ENCODE peak calls at places on chromosomes 5 and 9, in seven cellular contexts. One of them, this sample, is unnamed.
A peak's percentile ranks its signal among the peaks of the same experiment; 100 is the strongest.

GRCh38 chr9:11701706-11702105 is 991.5 kb upstream of the TYRP1 start:
- DNase-seq in fibroblast of villous mesenchyme: no peak
- DNase-seq in RWPE1: no peak
- DNase-seq in AG09319: no peak
- DNase-seq in left ventricle myocardium inferior: no peak
- DNase-seq in neural crest cell: no peak
- DNase-seq in nephron progenitor cell: no peak
- DNase-seq in this sample: no peak

GRCh38 chr9:104774831-104775573 is 11.1 kb downstream of the NIPSNAP3B start:
- DNase-seq in AG09319: no peak
- DNase-seq in neural crest cell: no peak
- DNase-seq in fibroblast of villous mesenchyme: peak; percentile 26
- DNase-seq in left ventricle myocardium inferior: no peak
- DNase-seq in RWPE1: no peak
- DNase-seq in nephron progenitor cell: no peak
- DNase-seq in this sample: peak; percentile 80

GRCh38 chr5:149005077-149005892 is 57.6 kb downstream of the SH3TC2 start:
- DNase-seq in left ventricle myocardium inferior: no peak
- DNase-seq in fibroblast of villous mesenchyme: peak; percentile 71
- DNase-seq in neural crest cell: no peak
- DNase-seq in nephron progenitor cell: no peak
- DNase-seq in AG09319: peak; percentile 58
- DNase-seq in RWPE1: no peak
- DNase-seq in this sample: no peak

GRCh38 chr5:150514708-150515211 is 6.8 kb downstream of the NDST1 start:
- DNase-seq in neural crest cell: no peak
- DNase-seq in RWPE1: peak; percentile 61
- DNase-seq in left ventricle myocardium inferior: no peak
- DNase-seq in nephron progenitor cell: no peak
- DNase-seq in fibroblast of villous mesenchyme: no peak
- DNase-seq in AG09319: no peak
- DNase-seq in this sample: no peak

GRCh38 chr5:1175015-1175414 is 26.4 kb upstream of the SLC6A19 start:
- DNase-seq in AG09319: no peak
- DNase-seq in RWPE1: no peak
- DNase-seq in left ventricle myocardium inferior: peak; percentile 4
- DNase-seq in nephron progenitor cell: no peak
- DNase-seq in neural crest cell: no peak
- DNase-seq in fibroblast of villous mesenchyme: no peak
- DNase-seq in this sample: no peak

GRCh38 chr9:133171161-133171955 is 7.6 kb upstream of the GBGT1 start:
- DNase-seq in AG09319: no peak
- DNase-seq in fibroblast of villous mesenchyme: no peak
- DNase-seq in left ventricle myocardium inferior: no peak
- DNase-seq in neural crest cell: no peak
- DNase-seq in RWPE1: no peak
- DNase-seq in nephron progenitor cell: no peak
- DNase-seq in this sample: no peak

GRCh38 chr5:64615895-64616294 is 74.4 kb upstream of the SHISAL2B start:
- DNase-seq in fibroblast of villous mesenchyme: no peak
- DNase-seq in neural crest cell: no peak
- DNase-seq in left ventricle myocardium inferior: no peak
- DNase-seq in AG09319: no peak
- DNase-seq in RWPE1: no peak
- DNase-seq in nephron progenitor cell: no peak
- DNase-seq in this sample: no peak

GRCh38 chr9:117656007-117656406 is 48.2 kb upstream of the TLR4 start:
- DNase-seq in AG09319: no peak
- DNase-seq in fibroblast of villous mesenchyme: no peak
- DNase-seq in left ventricle myocardium inferior: no peak
- DNase-seq in nephron progenitor cell: no peak
- DNase-seq in RWPE1: no peak
- DNase-seq in neural crest cell: no peak
- DNase-seq in this sample: no peak

GRCh38 chr5:150325426-150325825 is 22.7 kb upstream of the ARSI start:
- DNase-seq in AG09319: no peak
- DNase-seq in RWPE1: no peak
- DNase-seq in neural crest cell: no peak
- DNase-seq in fibroblast of villous mesenchyme: no peak
- DNase-seq in left ventricle myocardium inferior: no peak
- DNase-seq in nephron progenitor cell: no peak
- DNase-seq in this sample: no peak

GRCh38 chr9:22813520-22813919 is 366.9 kb downstream of the DMRTA1 start:
- DNase-seq in left ventricle myocardium inferior: no peak
- DNase-seq in RWPE1: no peak
- DNase-seq in fibroblast of villous mesenchyme: no peak
- DNase-seq in neural crest cell: no peak
- DNase-seq in AG09319: peak; percentile 4
- DNase-seq in nephron progenitor cell: no peak
- DNase-seq in this sample: peak; percentile 21

GRCh38 chr5:92421937-92422336 is 1038.8 kb upstream of the ARRDC3 start:
- DNase-seq in left ventricle myocardium inferior: no peak
- DNase-seq in nephron progenitor cell: no peak
- DNase-seq in neural crest cell: no peak
- DNase-seq in RWPE1: no peak
- DNase-seq in AG09319: no peak
- DNase-seq in fibroblast of villous mesenchyme: no peak
- DNase-seq in this sample: no peak

GRCh38 chr5:14463629-14464028 is 118.0 kb upstream of the OTULINL start:
- DNase-seq in neural crest cell: no peak
- DNase-seq in left ventricle myocardium inferior: no peak
- DNase-seq in RWPE1: peak; percentile 77
- DNase-seq in nephron progenitor cell: no peak
- DNase-seq in AG09319: no peak
- DNase-seq in fibroblast of villous mesenchyme: peak; percentile 93
- DNase-seq in this sample: no peak

GRCh38 chr5:1926071-1926440 is 43.3 kb upstream of the IRX4 start:
- DNase-seq in left ventricle myocardium inferior: no peak
- DNase-seq in RWPE1: no peak
- DNase-seq in neural crest cell: no peak
- DNase-seq in nephron progenitor cell: no peak
- DNase-seq in fibroblast of villous mesenchyme: no peak
- DNase-seq in AG09319: no peak
- DNase-seq in this sample: no peak

GRCh38 chr9:12838546-12838945 is 63.7 kb downstream of the LURAP1L start:
- DNase-seq in left ventricle myocardium inferior: no peak
- DNase-seq in nephron progenitor cell: no peak
- DNase-seq in neural crest cell: no peak
- DNase-seq in fibroblast of villous mesenchyme: peak; percentile 28
- DNase-seq in RWPE1: no peak
- DNase-seq in AG09319: no peak
- DNase-seq in this sample: no peak

GRCh38 chr5:80152778-80153177 is 103.1 kb downstream of the SERINC5 start:
- DNase-seq in nephron progenitor cell: no peak
- DNase-seq in neural crest cell: no peak
- DNase-seq in AG09319: no peak
- DNase-seq in RWPE1: no peak
- DNase-seq in fibroblast of villous mesenchyme: no peak
- DNase-seq in left ventricle myocardium inferior: no peak
- DNase-seq in this sample: no peak

GRCh38 chr9:115393976-115394775 is 276.2 kb upstream of the TNC start:
- DNase-seq in RWPE1: peak; percentile 64
- DNase-seq in left ventricle myocardium inferior: no peak
- DNase-seq in neural crest cell: no peak
- DNase-seq in AG09319: no peak
- DNase-seq in fibroblast of villous mesenchyme: no peak
- DNase-seq in nephron progenitor cell: no peak
- DNase-seq in this sample: no peak

GRCh38 chr5:37776826-37777225 is 63.0 kb downstream of the GDNF start:
- DNase-seq in neural crest cell: no peak
- DNase-seq in AG09319: peak; percentile 80
- DNase-seq in RWPE1: no peak
- DNase-seq in nephron progenitor cell: no peak
- DNase-seq in fibroblast of villous mesenchyme: peak; percentile 91
- DNase-seq in left ventricle myocardium inferior: no peak
- DNase-seq in this sample: no peak

GRCh38 chr5:122259995-122260394 is 52.0 kb upstream of the SNCAIP start:
- DNase-seq in left ventricle myocardium inferior: no peak
- DNase-seq in RWPE1: peak; percentile 33
- DNase-seq in AG09319: peak; percentile 7
- DNase-seq in fibroblast of villous mesenchyme: peak; percentile 92
- DNase-seq in neural crest cell: no peak
- DNase-seq in nephron progenitor cell: no peak
- DNase-seq in this sample: no peak

GRCh38 chr9:28093141-28093540 is 519.9 kb upstream of the C9orf72 start:
- DNase-seq in nephron progenitor cell: no peak
- DNase-seq in RWPE1: no peak
- DNase-seq in fibroblast of villous mesenchyme: no peak
- DNase-seq in neural crest cell: no peak
- DNase-seq in left ventricle myocardium inferior: no peak
- DNase-seq in AG09319: no peak
- DNase-seq in this sample: no peak

GRCh38 chr5:136891601-136892000 is 526.3 kb upstream of the TRPC7 start:
- DNase-seq in AG09319: no peak
- DNase-seq in left ventricle myocardium inferior: no peak
- DNase-seq in fibroblast of villous mesenchyme: no peak
- DNase-seq in RWPE1: no peak
- DNase-seq in nephron progenitor cell: no peak
- DNase-seq in neural crest cell: no peak
- DNase-seq in this sample: no peak

GRCh38 chr5:136886623-136887022 is 521.3 kb upstream of the TRPC7 start:
- DNase-seq in fibroblast of villous mesenchyme: no peak
- DNase-seq in RWPE1: no peak
- DNase-seq in neural crest cell: no peak
- DNase-seq in nephron progenitor cell: no peak
- DNase-seq in AG09319: no peak
- DNase-seq in left ventricle myocardium inferior: no peak
- DNase-seq in this sample: no peak

GRCh38 chr5:136890431-136891148 is 525.2 kb upstream of the TRPC7 start:
- DNase-seq in RWPE1: no peak
- DNase-seq in nephron progenitor cell: no peak
- DNase-seq in left ventricle myocardium inferior: no peak
- DNase-seq in fibroblast of villous mesenchyme: no peak
- DNase-seq in AG09319: no peak
- DNase-seq in neural crest cell: no peak
- DNase-seq in this sample: no peak

GRCh38 chr5:136892026-136892425 is 526.7 kb upstream of the TRPC7 start:
- DNase-seq in AG09319: no peak
- DNase-seq in RWPE1: no peak
- DNase-seq in left ventricle myocardium inferior: no peak
- DNase-seq in nephron progenitor cell: no peak
- DNase-seq in neural crest cell: no peak
- DNase-seq in fibroblast of villous mesenchyme: no peak
- DNase-seq in this sample: no peak

GRCh38 chr5:136891175-136891574 is 525.8 kb upstream of the TRPC7 start:
- DNase-seq in RWPE1: no peak
- DNase-seq in left ventricle myocardium inferior: no peak
- DNase-seq in neural crest cell: no peak
- DNase-seq in fibroblast of villous mesenchyme: no peak
- DNase-seq in AG09319: no peak
- DNase-seq in nephron progenitor cell: no peak
- DNase-seq in this sample: no peak
- TF ChIP-seq CTCF in RWPE1: no peak
- TF ChIP-seq CTCF in left ventricle myocardium inferior: no peak
- TF ChIP-seq CTCF in neural crest cell: no peak
- TF ChIP-seq CTCF in fibroblast of villous mesenchyme: no peak
- TF ChIP-seq CTCF in AG09319: no peak
- TF ChIP-seq CTCF in nephron progenitor cell: no peak
- TF ChIP-seq CTCF in this sample: no peak

GRCh38 chr5:90307386-90308181 is 102.0 kb downstream of the CETN3 start:
- DNase-seq in nephron progenitor cell: no peak
- DNase-seq in RWPE1: no peak
- DNase-seq in left ventricle myocardium inferior: no peak
- DNase-seq in neural crest cell: no peak
- DNase-seq in fibroblast of villous mesenchyme: no peak
- DNase-seq in AG09319: no peak
- DNase-seq in this sample: no peak

GRCh38 chr5:90308787-90309585 is 100.6 kb downstream of the CETN3 start:
- DNase-seq in nephron progenitor cell: no peak
- DNase-seq in RWPE1: no peak
- DNase-seq in left ventricle myocardium inferior: no peak
- DNase-seq in fibroblast of villous mesenchyme: peak; percentile 4
- DNase-seq in AG09319: no peak
- DNase-seq in neural crest cell: no peak
- DNase-seq in this sample: no peak

GRCh38 chr5:90306613-90307012 is 102.9 kb downstream of the CETN3 start:
- DNase-seq in nephron progenitor cell: no peak
- DNase-seq in fibroblast of villous mesenchyme: no peak
- DNase-seq in left ventricle myocardium inferior: no peak
- DNase-seq in neural crest cell: no peak
- DNase-seq in RWPE1: no peak
- DNase-seq in AG09319: no peak
- DNase-seq in this sample: no peak

GRCh38 chr5:90312027-90312426 is 97.5 kb downstream of the CETN3 start:
- DNase-seq in nephron progenitor cell: no peak
- DNase-seq in fibroblast of villous mesenchyme: no peak
- DNase-seq in RWPE1: no peak
- DNase-seq in AG09319: no peak
- DNase-seq in neural crest cell: no peak
- DNase-seq in left ventricle myocardium inferior: no peak
- DNase-seq in this sample: no peak
- TF ChIP-seq CTCF in nephron progenitor cell: no peak
- TF ChIP-seq CTCF in fibroblast of villous mesenchyme: no peak
- TF ChIP-seq CTCF in RWPE1: no peak
- TF ChIP-seq CTCF in AG09319: no peak
- TF ChIP-seq CTCF in neural crest cell: no peak
- TF ChIP-seq CTCF in left ventricle myocardium inferior: no peak
- TF ChIP-seq CTCF in this sample: no peak

GRCh38 chr9:137301086-137301947 is 754 bp downstream of the NRARP start:
- DNase-seq in left ventricle myocardium inferior: peak; percentile 34
- DNase-seq in nephron progenitor cell: peak; percentile 72
- DNase-seq in fibroblast of villous mesenchyme: peak; percentile 69
- DNase-seq in AG09319: no peak
- DNase-seq in neural crest cell: no peak
- DNase-seq in RWPE1: no peak
- DNase-seq in this sample: peak; percentile 58
- TF ChIP-seq CTCF in left ventricle myocardium inferior: peak; percentile 45
- TF ChIP-seq CTCF in nephron progenitor cell: no peak
- TF ChIP-seq CTCF in fibroblast of villous mesenchyme: no peak
- TF ChIP-seq CTCF in AG09319: no peak
- TF ChIP-seq CTCF in neural crest cell: peak; percentile 43
- TF ChIP-seq CTCF in RWPE1: peak; percentile 85
- TF ChIP-seq CTCF in this sample: no peak

GRCh38 chr9:90017704-90018103 is 412.9 kb downstream of the GADD45G start:
- DNase-seq in fibroblast of villous mesenchyme: no peak
- DNase-seq in nephron progenitor cell: no peak
- DNase-seq in RWPE1: no peak
- DNase-seq in left ventricle myocardium inferior: no peak
- DNase-seq in AG09319: no peak
- DNase-seq in neural crest cell: no peak
- DNase-seq in this sample: no peak
- TF ChIP-seq CTCF in fibroblast of villous mesenchyme: no peak
- TF ChIP-seq CTCF in nephron progenitor cell: no peak
- TF ChIP-seq CTCF in RWPE1: no peak
- TF ChIP-seq CTCF in left ventricle myocardium inferior: no peak
- TF ChIP-seq CTCF in AG09319: no peak
- TF ChIP-seq CTCF in neural crest cell: no peak
- TF ChIP-seq CTCF in this sample: no peak

This sample was measured in GM12865.